ENCODE peak calls at places on chromosome 17, in seven cellular contexts. One of them, this sample, is unnamed.

GRCh38 chr17:36057900-36058299 is 6.2 kb upstream of the CCL18 start:
- DNase-seq in fibroblast of lung: no peak
- DNase-seq in GM18507: no peak
- DNase-seq in cortex of kidney: no peak
- DNase-seq in GM23338: no peak
- DNase-seq in brain microvascular endothelial cell: no peak
- DNase-seq in pancreas: no peak
- DNase-seq in this sample: no peak

GRCh38 chr17:44741316-44741715 is 17.5 kb upstream of the ADAM11 start:
- DNase-seq in fibroblast of lung: no peak
- DNase-seq in GM18507: no peak
- DNase-seq in cortex of kidney: no peak
- DNase-seq in GM23338: no peak
- DNase-seq in brain microvascular endothelial cell: no peak
- DNase-seq in pancreas: no peak
- DNase-seq in this sample: no peak

GRCh38 chr17:17714261-17714866 is 33.1 kb downstream of the RAI1 start:
- DNase-seq in fibroblast of lung: no peak
- DNase-seq in GM18507: no peak
- DNase-seq in cortex of kidney: no peak
- DNase-seq in GM23338: no peak
- DNase-seq in brain microvascular endothelial cell: no peak
- DNase-seq in pancreas: no peak
- DNase-seq in this sample: no peak

GRCh38 chr17:45052052-45052772 is 780 bp upstream of the DCAKD start:
- DNase-seq in fibroblast of lung: peak
- DNase-seq in GM18507: no peak
- DNase-seq in cortex of kidney: no peak
- DNase-seq in GM23338: peak
- DNase-seq in brain microvascular endothelial cell: no peak
- DNase-seq in pancreas: peak
- DNase-seq in this sample: peak

GRCh38 chr17:35372846-35373531 is 432 bp downstream of the SLFN11 start:
- DNase-seq in fibroblast of lung: peak
- DNase-seq in GM18507: no peak
- DNase-seq in cortex of kidney: no peak
- DNase-seq in GM23338: peak
- DNase-seq in brain microvascular endothelial cell: no peak
- DNase-seq in pancreas: peak
- DNase-seq in this sample: peak

GRCh38 chr17:43905400-43905984 is 1.8 kb downstream of the MPP2 start:
- DNase-seq in fibroblast of lung: no peak
- DNase-seq in GM18507: no peak
- DNase-seq in cortex of kidney: no peak
- DNase-seq in GM23338: peak
- DNase-seq in brain microvascular endothelial cell: no peak
- DNase-seq in pancreas: no peak
- DNase-seq in this sample: no peak

GRCh38 chr17:37478187-37478586 is 11.5 kb upstream of the DUSP14 start:
- DNase-seq in fibroblast of lung: peak
- DNase-seq in GM18507: no peak
- DNase-seq in cortex of kidney: no peak
- DNase-seq in GM23338: no peak
- DNase-seq in brain microvascular endothelial cell: no peak
- DNase-seq in pancreas: no peak
- DNase-seq in this sample: peak

GRCh38 chr17:39868554-39868942 is 546 bp downstream of the ZPBP2 start:
- DNase-seq in fibroblast of lung: no peak
- DNase-seq in GM18507: no peak
- DNase-seq in cortex of kidney: no peak
- DNase-seq in GM23338: no peak
- DNase-seq in brain microvascular endothelial cell: no peak
- DNase-seq in pancreas: no peak
- DNase-seq in this sample: no peak

GRCh38 chr17:52106638-52107261 is 51.8 kb downstream of the CA10 start:
- DNase-seq in fibroblast of lung: peak
- DNase-seq in GM18507: peak
- DNase-seq in cortex of kidney: no peak
- DNase-seq in GM23338: peak
- DNase-seq in brain microvascular endothelial cell: peak
- DNase-seq in pancreas: peak
- DNase-seq in this sample: peak

GRCh38 chr17:75899767-75900468 is 3.2 kb upstream of the TRIM65 start:
- DNase-seq in fibroblast of lung: no peak
- DNase-seq in GM18507: no peak
- DNase-seq in cortex of kidney: no peak
- DNase-seq in GM23338: no peak
- DNase-seq in brain microvascular endothelial cell: no peak
- DNase-seq in pancreas: no peak
- DNase-seq in this sample: no peak

GRCh38 chr17:34259151-34259550 is 4.1 kb downstream of the CCL2 start:
- DNase-seq in fibroblast of lung: no peak
- DNase-seq in GM18507: no peak
- DNase-seq in cortex of kidney: no peak
- DNase-seq in GM23338: no peak
- DNase-seq in brain microvascular endothelial cell: no peak
- DNase-seq in pancreas: no peak
- DNase-seq in this sample: no peak

This sample was measured in iris pigment epithelial cell.